ENCODE peak calls at places on chromosomes 6 and 20, in five cellular contexts. One of them, this sample, is unnamed.

GRCh38 chr6:16885411-16886160 is 124.3 kb upstream of the ATXN1 start:
- DNase-seq in coronary artery: no peak
- DNase-seq in T-helper 1 cell: no peak
- DNase-seq in adipocyte: no peak
- DNase-seq in anterior cingulate cortex: no peak
- DNase-seq in this sample: no peak

GRCh38 chr6:144104898-144105487 is 9.6 kb upstream of the SF3B5 start:
- DNase-seq in coronary artery: no peak
- DNase-seq in T-helper 1 cell: peak; percentile 34
- DNase-seq in anterior cingulate cortex: no peak
- DNase-seq in adipocyte: peak; percentile 90
- DNase-seq in this sample: peak; percentile 13

GRCh38 chr6:117497237-117497636 is 14.8 kb downstream of the DCBLD1 start:
- DNase-seq in T-helper 1 cell: no peak
- DNase-seq in coronary artery: no peak
- DNase-seq in adipocyte: no peak
- DNase-seq in anterior cingulate cortex: no peak
- DNase-seq in this sample: no peak

GRCh38 chr20:46758929-46759669 is 49.6 kb downstream of the SLC2A10 start:
- DNase-seq in T-helper 1 cell: no peak
- DNase-seq in coronary artery: no peak
- DNase-seq in adipocyte: no peak
- DNase-seq in anterior cingulate cortex: no peak
- DNase-seq in this sample: no peak

GRCh38 chr6:70371454-70372105 is 41.7 kb upstream of the FAM135A start:
- DNase-seq in T-helper 1 cell: no peak
- DNase-seq in anterior cingulate cortex: no peak
- DNase-seq in coronary artery: no peak
- DNase-seq in adipocyte: peak; percentile 94
- DNase-seq in this sample: peak; percentile 11

GRCh38 chr6:130223508-130223907 is 757 bp upstream of the SAMD3 start:
- DNase-seq in anterior cingulate cortex: no peak
- DNase-seq in T-helper 1 cell: peak; percentile 46
- DNase-seq in adipocyte: no peak
- DNase-seq in coronary artery: no peak
- DNase-seq in this sample: no peak

GRCh38 chr6:33091957-33092356 is 16.2 kb downstream of the HLA-DPB1 start:
- DNase-seq in coronary artery: no peak
- DNase-seq in T-helper 1 cell: peak; percentile 45
- DNase-seq in adipocyte: no peak
- DNase-seq in anterior cingulate cortex: no peak
- DNase-seq in this sample: no peak

GRCh38 chr20:24674921-24675605 is 205.6 kb downstream of the SYNDIG1 start:
- DNase-seq in T-helper 1 cell: no peak
- DNase-seq in anterior cingulate cortex: no peak
- DNase-seq in adipocyte: no peak
- DNase-seq in coronary artery: no peak
- DNase-seq in this sample: no peak

GRCh38 chr20:20743511-20744169 is 31.2 kb upstream of the RALGAPA2 start:
- DNase-seq in anterior cingulate cortex: peak; percentile 32
- DNase-seq in T-helper 1 cell: no peak
- DNase-seq in coronary artery: peak; percentile 79
- DNase-seq in adipocyte: no peak
- DNase-seq in this sample: no peak

GRCh38 chr20:16821211-16822089 is 73.3 kb downstream of the OTOR start:
- DNase-seq in anterior cingulate cortex: no peak
- DNase-seq in adipocyte: peak; percentile 53
- DNase-seq in coronary artery: no peak
- DNase-seq in T-helper 1 cell: no peak
- DNase-seq in this sample: no peak

GRCh38 chr6:27547157-27548075 is 74.5 kb upstream of the ZNF184 start:
- DNase-seq in coronary artery: no peak
- DNase-seq in T-helper 1 cell: no peak
- DNase-seq in adipocyte: peak; percentile 61
- DNase-seq in anterior cingulate cortex: no peak
- DNase-seq in this sample: no peak

GRCh38 chr6:159590794-159591193 is 102.2 kb downstream of the SOD2 start:
- DNase-seq in adipocyte: no peak
- DNase-seq in anterior cingulate cortex: no peak
- DNase-seq in T-helper 1 cell: no peak
- DNase-seq in coronary artery: no peak
- DNase-seq in this sample: no peak

GRCh38 chr20:3933126-3933684 is 44.0 kb downstream of the PANK2 start:
- DNase-seq in coronary artery: no peak
- DNase-seq in adipocyte: no peak
- DNase-seq in T-helper 1 cell: no peak
- DNase-seq in anterior cingulate cortex: no peak
- DNase-seq in this sample: no peak

GRCh38 chr20:46282669-46283068 is 25.6 kb downstream of the CDH22 start:
- DNase-seq in T-helper 1 cell: no peak
- DNase-seq in adipocyte: no peak
- DNase-seq in anterior cingulate cortex: no peak
- DNase-seq in coronary artery: no peak
- DNase-seq in this sample: no peak

GRCh38 chr6:158653577-158654354 is 3.9 kb downstream of the SYTL3 start:
- DNase-seq in anterior cingulate cortex: no peak
- DNase-seq in coronary artery: no peak
- DNase-seq in adipocyte: no peak
- DNase-seq in T-helper 1 cell: peak; percentile 87
- DNase-seq in this sample: no peak

GRCh38 chr20:51650685-51651134 is 108.2 kb upstream of the NFATC2 start:
- DNase-seq in adipocyte: peak; percentile 61
- DNase-seq in anterior cingulate cortex: no peak
- DNase-seq in T-helper 1 cell: no peak
- DNase-seq in coronary artery: no peak
- DNase-seq in this sample: peak; percentile 19

GRCh38 chr6:37788259-37788658 is 31.3 kb upstream of the ZFAND3 start:
- DNase-seq in anterior cingulate cortex: no peak
- DNase-seq in adipocyte: peak; percentile 8
- DNase-seq in T-helper 1 cell: no peak
- DNase-seq in coronary artery: no peak
- DNase-seq in this sample: peak; percentile 63

This sample was measured in H54.